ENCODE peak calls at places on chromosomes 16 and 17, in six cellular contexts. One of them, this sample, is unnamed.

GRCh38 chr16:17607624-17608023 is 136.9 kb upstream of the XYLT1 start:
- DNase-seq in esophagus muscularis mucosa: no peak
- DNase-seq in tibial artery: no peak
- DNase-seq in ovary: no peak
- DNase-seq in LNCaP clone FGC: peak; percentile 45
- DNase-seq in pancreas: no peak
- DNase-seq in this sample: no peak

GRCh38 chr16:22278841-22279240 is 18.4 kb upstream of the POLR3E start:
- DNase-seq in esophagus muscularis mucosa: no peak
- DNase-seq in tibial artery: no peak
- DNase-seq in ovary: no peak
- DNase-seq in LNCaP clone FGC: no peak
- DNase-seq in pancreas: no peak
- DNase-seq in this sample: no peak

GRCh38 chr17:81976332-81977210 is 858 bp upstream of the ASPSCR1 start:
- DNase-seq in esophagus muscularis mucosa: no peak
- DNase-seq in tibial artery: no peak
- DNase-seq in ovary: no peak
- DNase-seq in LNCaP clone FGC: no peak
- DNase-seq in pancreas: peak; percentile 63
- DNase-seq in this sample: no peak

GRCh38 chr17:13931752-13932477 is 137.4 kb upstream of the COX10 start:
- DNase-seq in esophagus muscularis mucosa: no peak
- DNase-seq in tibial artery: peak; percentile 81
- DNase-seq in ovary: peak; percentile 37
- DNase-seq in LNCaP clone FGC: peak; percentile 21
- DNase-seq in pancreas: peak; percentile 3
- DNase-seq in this sample: no peak

GRCh38 chr17:28038802-28039600 is 3.5 kb upstream of the NLK start:
- DNase-seq in esophagus muscularis mucosa: no peak
- DNase-seq in tibial artery: no peak
- DNase-seq in ovary: no peak
- DNase-seq in LNCaP clone FGC: no peak
- DNase-seq in pancreas: no peak
- DNase-seq in this sample: no peak

GRCh38 chr16:48627148-48627547 is 17.2 kb upstream of the N4BP1 start:
- DNase-seq in esophagus muscularis mucosa: no peak
- DNase-seq in tibial artery: peak; percentile 13
- DNase-seq in ovary: no peak
- DNase-seq in LNCaP clone FGC: no peak
- DNase-seq in pancreas: no peak
- DNase-seq in this sample: no peak

GRCh38 chr17:21132428-21132827 is 5.7 kb downstream of the DHRS7B start:
- DNase-seq in esophagus muscularis mucosa: no peak
- DNase-seq in tibial artery: no peak
- DNase-seq in ovary: no peak
- DNase-seq in LNCaP clone FGC: no peak
- DNase-seq in pancreas: no peak
- DNase-seq in this sample: no peak

GRCh38 chr16:3807425-3808123 is 72.9 kb downstream of the CREBBP start:
- DNase-seq in esophagus muscularis mucosa: no peak
- DNase-seq in tibial artery: no peak
- DNase-seq in ovary: no peak
- DNase-seq in LNCaP clone FGC: no peak
- DNase-seq in pancreas: no peak
- DNase-seq in this sample: no peak

GRCh38 chr17:77129568-77130301 is 11.0 kb upstream of the SEC14L1 start:
- DNase-seq in esophagus muscularis mucosa: no peak
- DNase-seq in tibial artery: no peak
- DNase-seq in ovary: no peak
- DNase-seq in LNCaP clone FGC: no peak
- DNase-seq in pancreas: no peak
- DNase-seq in this sample: no peak

GRCh38 chr16:48829361-48829760 is 219.4 kb upstream of the N4BP1 start:
- DNase-seq in esophagus muscularis mucosa: peak; percentile 74
- DNase-seq in tibial artery: no peak
- DNase-seq in ovary: no peak
- DNase-seq in LNCaP clone FGC: no peak
- DNase-seq in pancreas: no peak
- DNase-seq in this sample: no peak

GRCh38 chr17:39800540-39800939 is 62.8 kb downstream of the GRB7 start:
- DNase-seq in esophagus muscularis mucosa: no peak
- DNase-seq in tibial artery: no peak
- DNase-seq in ovary: no peak
- DNase-seq in LNCaP clone FGC: no peak
- DNase-seq in pancreas: no peak
- DNase-seq in this sample: no peak

GRCh38 chr17:60107526-60108257 is 29.0 kb upstream of the HEATR6 start:
- DNase-seq in esophagus muscularis mucosa: no peak
- DNase-seq in tibial artery: no peak
- DNase-seq in ovary: no peak
- DNase-seq in LNCaP clone FGC: no peak
- DNase-seq in pancreas: no peak
- DNase-seq in this sample: no peak

GRCh38 chr16:28473714-28474265 is 1.7 kb upstream of the NPIPB7 start:
- DNase-seq in esophagus muscularis mucosa: no peak
- DNase-seq in tibial artery: no peak
- DNase-seq in ovary: no peak
- DNase-seq in LNCaP clone FGC: no peak
- DNase-seq in pancreas: no peak
- DNase-seq in this sample: no peak

GRCh38 chr17:65527857-65528591 is 33.4 kb downstream of the AXIN2 start:
- DNase-seq in esophagus muscularis mucosa: no peak
- DNase-seq in tibial artery: peak; percentile 62
- DNase-seq in ovary: no peak
- DNase-seq in LNCaP clone FGC: no peak
- DNase-seq in pancreas: no peak
- DNase-seq in this sample: no peak

GRCh38 chr17:77304051-77304745 is 163.4 kb downstream of the SEC14L1 start:
- DNase-seq in esophagus muscularis mucosa: no peak
- DNase-seq in tibial artery: no peak
- DNase-seq in ovary: no peak
- DNase-seq in LNCaP clone FGC: no peak
- DNase-seq in pancreas: no peak
- DNase-seq in this sample: no peak

GRCh38 chr17:80101160-80101945 is at the start of gene GAA:
- DNase-seq in esophagus muscularis mucosa: no peak
- DNase-seq in tibial artery: peak; percentile 90
- DNase-seq in ovary: peak; percentile 87
- DNase-seq in LNCaP clone FGC: no peak
- DNase-seq in pancreas: peak; percentile 74
- DNase-seq in this sample: no peak
- H3K4me3 ChIP-seq in esophagus muscularis mucosa: peak within 1 kb of the TSS; percentile 85
- H3K4me3 ChIP-seq in tibial artery: peak within 1 kb of the TSS; percentile 86
- H3K4me3 ChIP-seq in ovary: peak within 1 kb of the TSS; percentile 90
- H3K4me3 ChIP-seq in LNCaP clone FGC: peak within 1 kb of the TSS; percentile 61
- H3K4me3 ChIP-seq in pancreas: peak within 1 kb of the TSS; percentile 79
- H3K4me3 ChIP-seq in this sample: peak within 1 kb of the TSS; percentile 86

DNA sequence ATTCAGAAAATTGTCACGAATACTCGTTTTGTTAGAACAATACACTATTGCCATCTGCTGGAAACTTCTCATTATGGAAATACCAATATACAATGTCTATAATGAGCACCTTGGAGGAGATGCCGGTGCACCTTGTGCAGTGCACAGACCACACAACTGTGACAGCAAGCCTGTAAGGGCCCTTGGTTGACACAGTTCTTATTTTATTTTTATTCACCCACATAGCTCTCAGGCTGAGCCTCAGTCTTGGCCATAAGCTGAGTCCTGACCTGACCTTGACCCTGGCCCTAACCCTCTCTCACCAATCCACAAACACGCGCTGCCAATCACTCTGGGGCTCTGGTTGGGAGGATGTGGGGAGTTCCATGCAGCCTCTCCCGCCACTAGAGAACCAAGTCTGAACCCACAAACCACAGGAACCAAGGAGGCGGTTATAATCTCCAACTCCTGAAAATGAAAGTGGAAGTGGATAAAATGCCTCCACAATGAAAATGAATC is 7.6 kb downstream of the AIPL1 start:
- DNase-seq in esophagus muscularis mucosa: no peak
- DNase-seq in tibial artery: no peak
- DNase-seq in ovary: no peak
- DNase-seq in LNCaP clone FGC: no peak
- DNase-seq in pancreas: no peak
- DNase-seq in this sample: no peak
- TF ChIP-seq CTCF in esophagus muscularis mucosa: no peak
- TF ChIP-seq CTCF in tibial artery: no peak
- TF ChIP-seq CTCF in ovary: no peak
- TF ChIP-seq CTCF in LNCaP clone FGC: peak; percentile 23
- TF ChIP-seq CTCF in pancreas: no peak
- TF ChIP-seq CTCF in this sample: no peak

GRCh38 chr17:79835470-79835899 is 3.8 kb downstream of the CBX4 start:
- DNase-seq in esophagus muscularis mucosa: no peak
- DNase-seq in tibial artery: no peak
- DNase-seq in ovary: no peak
- DNase-seq in LNCaP clone FGC: no peak
- DNase-seq in pancreas: peak; percentile 33
- DNase-seq in this sample: no peak
- H3K4me3 ChIP-seq in esophagus muscularis mucosa: no peak overlapping the region
- H3K4me3 ChIP-seq in tibial artery: no peak overlapping the region
- H3K4me3 ChIP-seq in ovary: no peak overlapping the region
- H3K4me3 ChIP-seq in LNCaP clone FGC: peak overlapping the region; percentile 94
- H3K4me3 ChIP-seq in pancreas: no peak overlapping the region
- H3K4me3 ChIP-seq in this sample: no peak overlapping the region

GRCh38 chr17:16353702-16354174 is 469 bp upstream of the CENPV start:
- DNase-seq in esophagus muscularis mucosa: no peak
- DNase-seq in tibial artery: no peak
- DNase-seq in ovary: no peak
- DNase-seq in LNCaP clone FGC: no peak
- DNase-seq in pancreas: no peak
- DNase-seq in this sample: no peak

GRCh38 chr17:16354585-16354984 is 1.3 kb upstream of the CENPV start:
- DNase-seq in esophagus muscularis mucosa: no peak
- DNase-seq in tibial artery: peak; percentile 38
- DNase-seq in ovary: no peak
- DNase-seq in LNCaP clone FGC: no peak
- DNase-seq in pancreas: no peak
- DNase-seq in this sample: no peak

GRCh38 chr17:16352303-16352837 is 899 bp downstream of the CENPV start:
- DNase-seq in esophagus muscularis mucosa: no peak
- DNase-seq in tibial artery: peak; percentile 63
- DNase-seq in ovary: peak; percentile 27
- DNase-seq in LNCaP clone FGC: no peak
- DNase-seq in pancreas: peak; percentile 43
- DNase-seq in this sample: no peak

GRCh38 chr17:16351831-16352230 is 1.4 kb downstream of the CENPV start:
- DNase-seq in esophagus muscularis mucosa: no peak
- DNase-seq in tibial artery: no peak
- DNase-seq in ovary: no peak
- DNase-seq in LNCaP clone FGC: no peak
- DNase-seq in pancreas: no peak
- DNase-seq in this sample: no peak

GRCh38 chr17:16352838-16353701 is at the start of gene CENPV:
- DNase-seq in esophagus muscularis mucosa: no peak
- DNase-seq in tibial artery: peak; percentile 64
- DNase-seq in ovary: peak; percentile 48
- DNase-seq in LNCaP clone FGC: no peak
- DNase-seq in pancreas: peak; percentile 35
- DNase-seq in this sample: no peak
- TF ChIP-seq CTCF in esophagus muscularis mucosa: no peak
- TF ChIP-seq CTCF in tibial artery: peak; percentile 39
- TF ChIP-seq CTCF in ovary: no peak
- TF ChIP-seq CTCF in LNCaP clone FGC: peak; percentile 41
- TF ChIP-seq CTCF in pancreas: no peak
- TF ChIP-seq CTCF in this sample: no peak

GRCh38 chr16:82046941-82047340 is 11.9 kb downstream of the HSD17B2 start:
- DNase-seq in esophagus muscularis mucosa: no peak
- DNase-seq in tibial artery: no peak
- DNase-seq in ovary: no peak
- DNase-seq in LNCaP clone FGC: no peak
- DNase-seq in pancreas: no peak
- DNase-seq in this sample: no peak
- H3K4me3 ChIP-seq in esophagus muscularis mucosa: no peak overlapping the region
- H3K4me3 ChIP-seq in tibial artery: no peak overlapping the region
- H3K4me3 ChIP-seq in ovary: no peak overlapping the region
- H3K4me3 ChIP-seq in LNCaP clone FGC: no peak overlapping the region
- H3K4me3 ChIP-seq in pancreas: no peak overlapping the region
- H3K4me3 ChIP-seq in this sample: no peak overlapping the region

GRCh38 chr17:48995871-48996695 is 1.1 kb upstream of the IGF2BP1 start:
- DNase-seq in esophagus muscularis mucosa: peak; percentile 84
- DNase-seq in tibial artery: no peak
- DNase-seq in ovary: no peak
- DNase-seq in LNCaP clone FGC: no peak
- DNase-seq in pancreas: no peak
- DNase-seq in this sample: no peak
- TF ChIP-seq CTCF in esophagus muscularis mucosa: no peak
- TF ChIP-seq CTCF in tibial artery: no peak
- TF ChIP-seq CTCF in ovary: no peak
- TF ChIP-seq CTCF in LNCaP clone FGC: no peak
- TF ChIP-seq CTCF in pancreas: no peak
- TF ChIP-seq CTCF in this sample: no peak